ENCODE peak calls at places on chromosomes 4 and X, in nine cellular contexts. T, K, P, H, N, V, D, O and S are unnamed samples.

GRCh38 chr4:170047774-170048354 is 21.7 kb upstream of the MFAP3L start:
- DNase-seq in T (peak), K (peak), P (peak), H (no peak), N (no peak), V (peak), D (peak), O (peak), S (peak)

GRCh38 chr4:166104623-166105022 is 231.6 kb downstream of the TLL1 start:
- DNase-seq in T (no peak), K (peak), P (no peak), H (no peak), N (no peak), V (no peak), D (no peak), O (no peak), S (no peak)

GRCh38 chrX:23797371-23798128 is 14.6 kb downstream of the SAT1 start:
- DNase-seq in T (no peak), K (peak), P (no peak), H (no peak), N (no peak), V (no peak), D (no peak), O (no peak), S (no peak)

GRCh38 chr4:70187216-70187615 is 8.3 kb upstream of the ODAM start:
- DNase-seq in T (no peak), K (no peak), P (no peak), H (no peak), N (no peak), V (no peak), D (no peak), O (no peak), S (no peak)

GRCh38 chrX:80237072-80237471 is 183.2 kb upstream of the TENT5D start:
- DNase-seq in T (no peak), K (peak), P (no peak), H (no peak), N (no peak), V (no peak), D (no peak), O (no peak), S (no peak)

GRCh38 chr4:62814510-62815047 is 1594.7 kb downstream of the TECRL start:
- DNase-seq in T (no peak), K (no peak), P (no peak), H (no peak), N (no peak), V (no peak), D (no peak), O (no peak), S (no peak)

GRCh38 chrX:103774070-103774642 is 2.5 kb upstream of the PLP1 start:
- DNase-seq in T (peak), K (peak), P (peak), H (peak), N (no peak), V (peak), D (no peak), O (peak), S (peak)

GRCh38 chr4:4417886-4418285 is 31.0 kb downstream of the NSG1 start:
- DNase-seq in T (no peak), K (no peak), P (no peak), H (no peak), N (no peak), V (no peak), D (no peak), O (no peak), S (no peak)

GRCh38 chrX:134821370-134821769 is 163.1 kb upstream of the PLAC1 start:
- DNase-seq in T (peak), K (no peak), P (peak), H (no peak), N (peak), V (peak), D (no peak), O (no peak), S (no peak)

GRCh38 chrX:45191820-45192409 is 8.8 kb downstream of the DIPK2B start:
- DNase-seq in T (no peak), K (no peak), P (no peak), H (peak), N (no peak), V (no peak), D (no peak), O (peak), S (peak)

GRCh38 chrX:11446331-11446730 is 153.1 kb downstream of the AMELX start:
- DNase-seq in T (peak), K (no peak), P (no peak), H (no peak), N (no peak), V (peak), D (no peak), O (no peak), S (no peak)

GRCh38 chrX:7153231-7153630 is 5.3 kb upstream of the PUDP start:
- DNase-seq in T (no peak), K (no peak), P (no peak), H (no peak), N (no peak), V (no peak), D (no peak), O (no peak), S (no peak)

GRCh38 chr4:80015407-80016189 is 57.4 kb downstream of the ANTXR2 start:
- DNase-seq in T (no peak), K (no peak), P (no peak), H (no peak), N (no peak), V (no peak), D (no peak), O (no peak), S (no peak)

GRCh38 chr4:118683513-118683912 is 1.7 kb upstream of the METTL14 start:
- DNase-seq in T (peak), K (peak), P (no peak), H (no peak), N (no peak), V (peak), D (no peak), O (no peak), S (no peak)

GRCh38 chr4:18319456-18319855 is 297.9 kb upstream of the LCORL start:
- DNase-seq in T (no peak), K (peak), P (no peak), H (no peak), N (no peak), V (no peak), D (no peak), O (no peak), S (no peak)

GRCh38 chr4:155667538-155668511 is 1.2 kb downstream of the GUCY1A1 start:
- DNase-seq in T (peak), K (peak), P (peak), H (peak), N (peak), V (peak), D (peak), O (peak), S (peak)

GRCh38 chr4:146096374-146096773 is 79.1 kb upstream of the LSM6 start:
- DNase-seq in T (no peak), K (no peak), P (no peak), H (no peak), N (no peak), V (no peak), D (no peak), O (no peak), S (no peak)

GRCh38 chr4:185711764-185712163 is 100.2 kb downstream of the SORBS2 start:
- DNase-seq in T (peak), K (no peak), P (no peak), H (no peak), N (no peak), V (peak), D (no peak), O (no peak), S (no peak)

GRCh38 chr4:5888222-5888701 is 4.6 kb downstream of the CRMP1 start:
- DNase-seq in T (no peak), K (peak), P (no peak), H (no peak), N (no peak), V (no peak), D (no peak), O (no peak), S (peak)

GRCh38 chr4:185165605-185166063 is 22.6 kb downstream of the SLC25A4 start:
- DNase-seq in T (peak), K (no peak), P (no peak), H (no peak), N (no peak), V (peak), D (no peak), O (no peak), S (no peak)

GRCh38 chr4:66351761-66352160 is 681.5 kb upstream of the EPHA5 start:
- DNase-seq in T (peak), K (no peak), P (no peak), H (no peak), N (no peak), V (peak), D (no peak), O (no peak), S (no peak)

GRCh38 chr4:124931050-124931449 is 218.5 kb upstream of the ANKRD50 start:
- DNase-seq in T (peak), K (peak), P (no peak), H (no peak), N (no peak), V (no peak), D (no peak), O (no peak), S (no peak)

GRCh38 chr4:81335221-81335912 is 120.3 kb upstream of the PRKG2 start:
- DNase-seq in T (no peak), K (no peak), P (no peak), H (no peak), N (no peak), V (no peak), D (no peak), O (no peak), S (no peak)

GRCh38 chrX:150602296-150602695 is 33.9 kb downstream of the MTM1 start:
- DNase-seq in T (peak), K (no peak), P (no peak), H (no peak), N (no peak), V (no peak), D (no peak), O (no peak), S (no peak)

GRCh38 chrX:108310511-108310910 is 127.7 kb downstream of the COL4A6 start:
- DNase-seq in T (no peak), K (no peak), P (no peak), H (no peak), N (no peak), V (no peak), D (no peak), O (no peak), S (no peak)

GRCh38 chr4:165378398-165378762 is 428 bp upstream of the CPE start:
- DNase-seq in T (no peak), K (no peak), P (no peak), H (no peak), N (no peak), V (no peak), D (no peak), O (no peak), S (no peak)

GRCh38 chr4:121375262-121375661 is 5.6 kb downstream of the QRFPR start:
- DNase-seq in T (peak), K (no peak), P (no peak), H (no peak), N (no peak), V (peak), D (no peak), O (no peak), S (no peak)

GRCh38 chr4:114052227-114052626 is 72.8 kb upstream of the ARSJ start:
- DNase-seq in T (no peak), K (no peak), P (no peak), H (no peak), N (no peak), V (no peak), D (no peak), O (no peak), S (no peak)

GRCh38 chr4:141153751-141154510 is 20.7 kb upstream of the RNF150 start:
- DNase-seq in T (no peak), K (no peak), P (no peak), H (no peak), N (no peak), V (no peak), D (no peak), O (no peak), S (no peak)

GRCh38 chr4:108166441-108167315 is 2.1 kb downstream of the LEF1 start:
- DNase-seq in T (peak), K (peak), P (no peak), H (no peak), N (no peak), V (peak), D (peak), O (no peak), S (no peak)

GRCh38 chrX:22800806-22801205 is 199.0 kb upstream of the DDX53 start:
- DNase-seq in T (peak), K (no peak), P (no peak), H (no peak), N (no peak), V (peak), D (no peak), O (no peak), S (no peak)

GRCh38 chr4:143728171-143728570 is 27.7 kb upstream of the FREM3 start:
- DNase-seq in T (peak), K (no peak), P (no peak), H (no peak), N (no peak), V (peak), D (no peak), O (no peak), S (no peak)

GRCh38 chr4:2931765-2932560 is 31.2 kb downstream of the NOP14 start:
- DNase-seq in T (no peak), K (no peak), P (peak), H (peak), N (peak), V (no peak), D (peak), O (no peak), S (no peak)

GRCh38 chrX:41912922-41913321 is 10.4 kb downstream of the CASK start:
- DNase-seq in T (peak), K (peak), P (no peak), H (no peak), N (no peak), V (no peak), D (no peak), O (no peak), S (no peak)

GRCh38 chr4:173009129-173009823 is 159.3 kb upstream of the GALNT7 start:
- DNase-seq in T (peak), K (peak), P (no peak), H (no peak), N (no peak), V (peak), D (no peak), O (no peak), S (no peak)

GRCh38 chrX:8037593-8038348 is 110.6 kb upstream of the PNPLA4 start:
- DNase-seq in T (no peak), K (peak), P (no peak), H (no peak), N (no peak), V (no peak), D (no peak), O (no peak), S (no peak)

GRCh38 chr4:8232748-8233147 is 33.7 kb downstream of the SH3TC1 start:
- DNase-seq in T (no peak), K (no peak), P (no peak), H (no peak), N (no peak), V (no peak), D (no peak), O (no peak), S (no peak)

GRCh38 chrX:17414839-17415238 is 39.8 kb downstream of the NHS start:
- DNase-seq in T (peak), K (no peak), P (no peak), H (no peak), N (peak), V (no peak), D (peak), O (no peak), S (no peak)

GRCh38 chrX:30592846-30593245 is 15.3 kb upstream of the TASL start:
- DNase-seq in T (no peak), K (no peak), P (no peak), H (no peak), N (no peak), V (no peak), D (no peak), O (no peak), S (no peak)

GRCh38 chrX:70592091-70592490 is 147.5 kb downstream of the DLG3 start:
- DNase-seq in T (peak), K (peak), P (no peak), H (no peak), N (no peak), V (peak), D (peak), O (no peak), S (no peak)